ENCODE peak calls at places on chromosomes 2 and 18, in eight cellular contexts. One of them, this sample, is unnamed.

GRCh38 chr18:23573948-23574431 is 12.3 kb downstream of the NPC1 start:
- DNase-seq in immature natural killer cell: peak
- DNase-seq in A549: no peak
- DNase-seq in dorsolateral prefrontal cortex: no peak
- DNase-seq in AG08395: peak
- DNase-seq in stimulated activated CD4-positive, alpha-beta T cell treated with anti-CD3 and anti-CD28 coated beads, Interleukin-4, amount 100 ng/mL, for 1 hour: no peak
- DNase-seq in brain microvascular endothelial cell: peak
- DNase-seq in astrocyte of the hippocampus: peak
- DNase-seq in this sample: peak

GRCh38 chr18:63002305-63002704 is 287.0 kb downstream of the PHLPP1 start:
- DNase-seq in immature natural killer cell: no peak
- DNase-seq in A549: no peak
- DNase-seq in dorsolateral prefrontal cortex: no peak
- DNase-seq in AG08395: no peak
- DNase-seq in stimulated activated CD4-positive, alpha-beta T cell treated with anti-CD3 and anti-CD28 coated beads, Interleukin-4, amount 100 ng/mL, for 1 hour: no peak
- DNase-seq in brain microvascular endothelial cell: no peak
- DNase-seq in astrocyte of the hippocampus: no peak
- DNase-seq in this sample: no peak

GRCh38 chr18:5993938-5994337 is 98.6 kb upstream of the TMEM200C start:
- DNase-seq in immature natural killer cell: no peak
- DNase-seq in A549: no peak
- DNase-seq in dorsolateral prefrontal cortex: no peak
- DNase-seq in AG08395: no peak
- DNase-seq in stimulated activated CD4-positive, alpha-beta T cell treated with anti-CD3 and anti-CD28 coated beads, Interleukin-4, amount 100 ng/mL, for 1 hour: no peak
- DNase-seq in brain microvascular endothelial cell: no peak
- DNase-seq in astrocyte of the hippocampus: no peak
- DNase-seq in this sample: no peak

GRCh38 chr2:13660231-13660630 is 943.5 kb downstream of the TRIB2 start:
- DNase-seq in immature natural killer cell: no peak
- DNase-seq in A549: no peak
- DNase-seq in dorsolateral prefrontal cortex: no peak
- DNase-seq in AG08395: no peak
- DNase-seq in stimulated activated CD4-positive, alpha-beta T cell treated with anti-CD3 and anti-CD28 coated beads, Interleukin-4, amount 100 ng/mL, for 1 hour: no peak
- DNase-seq in brain microvascular endothelial cell: no peak
- DNase-seq in astrocyte of the hippocampus: no peak
- DNase-seq in this sample: no peak

GRCh38 chr18:56995579-56996194 is 151.2 kb upstream of the BOD1L2 start:
- DNase-seq in immature natural killer cell: no peak
- DNase-seq in A549: no peak
- DNase-seq in dorsolateral prefrontal cortex: no peak
- DNase-seq in AG08395: no peak
- DNase-seq in stimulated activated CD4-positive, alpha-beta T cell treated with anti-CD3 and anti-CD28 coated beads, Interleukin-4, amount 100 ng/mL, for 1 hour: no peak
- DNase-seq in brain microvascular endothelial cell: no peak
- DNase-seq in astrocyte of the hippocampus: no peak
- DNase-seq in this sample: no peak

GRCh38 chr2:172599917-172600316 is 44.0 kb downstream of the PDK1 start:
- DNase-seq in immature natural killer cell: no peak
- DNase-seq in A549: no peak
- DNase-seq in dorsolateral prefrontal cortex: no peak
- DNase-seq in AG08395: no peak
- DNase-seq in stimulated activated CD4-positive, alpha-beta T cell treated with anti-CD3 and anti-CD28 coated beads, Interleukin-4, amount 100 ng/mL, for 1 hour: no peak
- DNase-seq in brain microvascular endothelial cell: no peak
- DNase-seq in astrocyte of the hippocampus: no peak
- DNase-seq in this sample: no peak

GRCh38 chr18:45625596-45625995 is 10.3 kb downstream of the SLC14A2 start:
- DNase-seq in immature natural killer cell: no peak
- DNase-seq in A549: no peak
- DNase-seq in dorsolateral prefrontal cortex: no peak
- DNase-seq in AG08395: no peak
- DNase-seq in stimulated activated CD4-positive, alpha-beta T cell treated with anti-CD3 and anti-CD28 coated beads, Interleukin-4, amount 100 ng/mL, for 1 hour: no peak
- DNase-seq in brain microvascular endothelial cell: no peak
- DNase-seq in astrocyte of the hippocampus: no peak
- DNase-seq in this sample: no peak

GRCh38 chr18:29191263-29191662 is 1014.3 kb upstream of the CDH2 start:
- DNase-seq in immature natural killer cell: no peak
- DNase-seq in A549: peak
- DNase-seq in dorsolateral prefrontal cortex: no peak
- DNase-seq in AG08395: peak
- DNase-seq in stimulated activated CD4-positive, alpha-beta T cell treated with anti-CD3 and anti-CD28 coated beads, Interleukin-4, amount 100 ng/mL, for 1 hour: no peak
- DNase-seq in brain microvascular endothelial cell: no peak
- DNase-seq in astrocyte of the hippocampus: peak
- DNase-seq in this sample: peak

GRCh38 chr2:3641841-3642421 is 16.1 kb upstream of the ALLC start:
- DNase-seq in immature natural killer cell: no peak
- DNase-seq in A549: no peak
- DNase-seq in dorsolateral prefrontal cortex: no peak
- DNase-seq in AG08395: no peak
- DNase-seq in stimulated activated CD4-positive, alpha-beta T cell treated with anti-CD3 and anti-CD28 coated beads, Interleukin-4, amount 100 ng/mL, for 1 hour: no peak
- DNase-seq in brain microvascular endothelial cell: no peak
- DNase-seq in astrocyte of the hippocampus: no peak
- DNase-seq in this sample: no peak

GRCh38 chr2:144836635-144837350 is 316.9 kb upstream of the ZEB2 start:
- DNase-seq in immature natural killer cell: no peak
- DNase-seq in A549: no peak
- DNase-seq in dorsolateral prefrontal cortex: no peak
- DNase-seq in AG08395: no peak
- DNase-seq in stimulated activated CD4-positive, alpha-beta T cell treated with anti-CD3 and anti-CD28 coated beads, Interleukin-4, amount 100 ng/mL, for 1 hour: no peak
- DNase-seq in brain microvascular endothelial cell: peak
- DNase-seq in astrocyte of the hippocampus: peak
- DNase-seq in this sample: no peak

GRCh38 chr2:64524604-64525322 is 635 bp downstream of the AFTPH start:
- DNase-seq in immature natural killer cell: no peak
- DNase-seq in A549: peak
- DNase-seq in dorsolateral prefrontal cortex: peak
- DNase-seq in AG08395: no peak
- DNase-seq in stimulated activated CD4-positive, alpha-beta T cell treated with anti-CD3 and anti-CD28 coated beads, Interleukin-4, amount 100 ng/mL, for 1 hour: peak
- DNase-seq in brain microvascular endothelial cell: no peak
- DNase-seq in astrocyte of the hippocampus: no peak
- DNase-seq in this sample: peak